ENCODE peak calls at places on chromosome X, in seven cellular contexts. M is keratinocyte, L is brain microvascular endothelial cell, T is fibroblast of lung, C is pancreas, Z is cardiac muscle cell, N is dorsolateral prefrontal cortex. V is an unnamed sample.
A peak's percentile ranks its signal among the peaks of the same experiment; 100 is the strongest.

GRCh38 chrX:9122504-9123245 is 88.7 kb upstream of the FAM9B start:
- DNase-seq in N (no peak), L (peak; percentile 35), M (no peak), T (peak; percentile 17), C (no peak), Z (no peak), V (no peak)

GRCh38 chrX:154310991-154311541 is 15.5 kb downstream of the TKTL1 start:
- DNase-seq in C (no peak), Z (no peak), M (no peak), T (peak; percentile 10), N (no peak), L (no peak), V (no peak)

GRCh38 chrX:41960142-41960541 is 36.8 kb upstream of the CASK start:
- DNase-seq in M (no peak), Z (no peak), T (no peak), C (no peak), N (no peak), L (no peak), V (no peak)

GRCh38 chrX:121151293-121151692 is 103.9 kb downstream of the GLUD2 start:
- DNase-seq in N (no peak), Z (no peak), C (no peak), L (no peak), M (no peak), T (no peak), V (no peak)

GRCh38 chrX:119398974-119399771 is at the start of gene SLC25A43:
- DNase-seq in Z (peak; percentile 51), L (no peak), M (no peak), N (peak; percentile 29), C (peak; percentile 25), T (peak; percentile 31), V (peak; percentile 44)

GRCh38 chrX:63430026-63430425 is 78.9 kb upstream of the SPIN4 start:
- DNase-seq in M (no peak), C (no peak), T (no peak), Z (no peak), N (no peak), L (no peak), V (no peak)

GRCh38 chrX:53093748-53094583 is at the start of gene KANTR:
- DNase-seq in Z (peak; percentile 95), N (peak; percentile 84), T (peak; percentile 94), M (peak; percentile 55), L (peak; percentile 92), C (peak; percentile 91), V (peak; percentile 87)

GRCh38 chrX:103845165-103845653 is 13.2 kb upstream of the RAB9B start:
- DNase-seq in Z (peak; percentile 90), N (peak; percentile 63), L (peak; percentile 79), T (peak; percentile 85), M (peak; percentile 49), C (peak; percentile 71), V (peak; percentile 46)

GRCh38 chrX:50614460-50614859 is 143.8 kb upstream of the DGKK start:
- DNase-seq in C (no peak), N (no peak), L (no peak), Z (no peak), M (no peak), T (no peak), V (no peak)

GRCh38 chrX:24023538-24023937 is 3.4 kb downstream of the KLHL15 start:
- DNase-seq in Z (no peak), M (no peak), N (no peak), L (no peak), C (no peak), T (no peak), V (no peak)

GRCh38 chrX:13805241-13805640 is 11.7 kb downstream of the GPM6B start:
- DNase-seq in N (no peak), C (no peak), M (no peak), T (no peak), L (no peak), Z (no peak), V (no peak)

GRCh38 chrX:148629435-148629834 is 129.0 kb downstream of the AFF2 start:
- DNase-seq in L (no peak), N (peak; percentile 7), M (no peak), Z (no peak), T (peak; percentile 6), C (no peak), V (no peak)

GRCh38 chrX:75673468-75673867 is 111.6 kb downstream of the MAGEE2 start:
- DNase-seq in N (no peak), Z (no peak), M (no peak), C (no peak), L (no peak), T (no peak), V (peak; percentile 63)

GRCh38 chrX:155967653-155968052 is 29.8 kb upstream of the IL9R start:
- DNase-seq in L (no peak), N (no peak), C (no peak), Z (no peak), M (no peak), T (no peak), V (no peak)
- H3K4me3 ChIP-seq in L (no peak overlapping the region), N (no peak overlapping the region), C (no peak overlapping the region), Z (no peak overlapping the region), M (no peak overlapping the region), T (no peak overlapping the region), V (no peak overlapping the region)

DNA sequence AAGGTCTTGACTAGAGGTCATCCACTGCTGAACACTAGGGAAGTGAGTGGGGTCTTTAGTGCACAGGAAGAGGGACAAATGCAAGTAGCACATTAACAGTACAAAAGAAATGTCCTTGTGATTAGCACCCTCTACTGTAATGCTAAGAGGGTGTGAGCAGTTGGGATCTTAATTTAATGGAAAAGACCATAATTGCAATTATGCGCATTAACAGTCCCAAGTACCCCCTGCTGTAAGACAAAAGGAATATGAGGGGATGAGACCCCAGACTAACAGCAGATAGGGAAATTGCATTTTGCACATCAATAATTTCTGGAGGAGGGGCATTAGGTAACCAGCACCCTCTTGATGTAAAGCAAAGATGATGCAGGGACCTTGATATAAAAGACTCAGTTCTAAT is 285.0 kb downstream of the CHIC1 start:
- DNase-seq in Z (peak; percentile 1), C (no peak), N (no peak), M (no peak), L (no peak), T (no peak), V (no peak)
- TF ChIP-seq CTCF in Z (no peak), C (no peak), N (no peak), M (no peak), L (no peak), T (no peak), V (no peak)

DNA sequence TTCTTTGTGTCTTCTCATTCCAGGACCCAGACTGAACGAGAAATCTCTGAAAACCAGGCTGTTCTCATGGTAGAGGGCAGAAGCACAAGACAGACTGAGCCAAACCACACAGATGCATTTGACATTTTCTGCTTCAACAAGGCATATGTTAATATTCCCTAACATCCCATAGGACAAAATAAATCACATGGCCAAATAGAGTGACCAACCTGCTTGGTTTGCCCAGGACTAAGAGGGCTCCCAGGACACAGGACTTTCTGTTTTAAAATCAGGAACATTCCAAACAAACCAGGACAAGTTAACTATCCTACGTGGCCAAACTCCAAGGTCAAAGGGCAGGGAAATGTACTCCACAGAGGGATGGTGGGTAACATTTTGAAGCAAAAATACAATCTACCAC is 11.7 kb downstream of the CTPS2 start:
- DNase-seq in Z (no peak), N (no peak), T (no peak), L (no peak), C (peak; percentile 19), M (no peak), V (no peak)
- H3K27ac ChIP-seq in Z (no peak overlapping the region), N (no peak overlapping the region), T (no peak overlapping the region), L (no peak overlapping the region), C (peak overlapping the region; percentile 46), M (no peak overlapping the region), V (peak overlapping the region; percentile 19)

GRCh38 chrX:36159254-36159653 is 239.7 kb downstream of the CFAP47 start:
- DNase-seq in N (no peak), Z (no peak), L (no peak), T (no peak), M (no peak), C (no peak), V (no peak)
- H3K4me3 ChIP-seq in N (no peak overlapping the region), Z (no peak overlapping the region), L (no peak overlapping the region), T (no peak overlapping the region), M (no peak overlapping the region), C (no peak overlapping the region), V (no peak overlapping the region)

GRCh38 chrX:19661977-19662376 is 146.7 kb upstream of the MAP3K15 start:
- DNase-seq in T (no peak), N (no peak), M (no peak), L (no peak), C (no peak), Z (no peak), V (no peak)

GRCh38 chrX:19670321-19670750 is 155.0 kb upstream of the MAP3K15 start:
- DNase-seq in N (no peak), L (no peak), T (no peak), C (no peak), Z (peak; percentile 64), M (no peak), V (no peak)

GRCh38 chrX:19672211-19672814 is 157.0 kb upstream of the MAP3K15 start:
- DNase-seq in C (no peak), T (peak; percentile 20), L (no peak), M (no peak), N (no peak), Z (no peak), V (no peak)

GRCh38 chrX:19670854-19671620 is 155.7 kb upstream of the MAP3K15 start:
- DNase-seq in T (peak; percentile 84), C (no peak), N (no peak), L (peak; percentile 60), M (no peak), Z (peak; percentile 80), V (no peak)

DNA sequence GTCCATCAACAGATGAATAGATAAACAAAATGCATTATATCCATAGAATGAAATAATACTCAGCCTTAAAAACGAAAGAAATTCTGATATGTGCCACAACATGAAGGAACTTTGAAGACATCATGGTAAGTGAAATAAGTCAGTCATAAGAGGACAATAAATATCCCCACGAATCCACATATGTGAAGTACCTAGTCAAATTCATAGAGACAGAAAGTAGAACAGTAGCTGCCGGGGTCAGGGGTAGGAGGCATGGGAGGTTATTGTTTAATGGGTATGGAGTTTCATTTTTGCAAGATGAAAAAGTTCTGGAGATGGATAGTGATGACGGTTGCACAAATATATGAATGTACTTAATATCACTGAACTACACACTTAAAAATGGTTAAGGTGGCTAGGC is 151.6 kb upstream of the MAP3K15 start:
- DNase-seq in L (no peak), C (no peak), M (no peak), T (no peak), Z (no peak), N (no peak), V (no peak)
- TF ChIP-seq CTCF in L (no peak), C (no peak), M (no peak), T (no peak), Z (no peak), N (no peak), V (no peak)